ENCODE peak calls at places on chromosomes 12 and 14, in ten cellular contexts. E is Peyer's patch, P is breast epithelium, R is lung, T is uterus, W is astrocyte, Y is fibroblast of lung, Z is ovary, K is H9, D is sigmoid colon. H is an unnamed sample.

GRCh38 chr12:109863961-109864712 is 16.2 kb downstream of the GLTP start:
- DNase-seq in K (no peak), Z (no peak), W (no peak), R (peak; percentile 69), Y (peak; percentile 50), P (no peak), D (no peak), E (no peak), T (no peak), H (no peak)

GRCh38 chr12:88922816-88923215 is 342.5 kb upstream of the KITLG start:
- DNase-seq in W (peak; percentile 39), R (no peak), Z (no peak), E (no peak), Y (peak; percentile 58), K (no peak), P (no peak), T (no peak), D (no peak), H (no peak)

GRCh38 chr14:41419709-41420108 is 187.0 kb upstream of the LRFN5 start:
- DNase-seq in R (no peak), E (no peak), K (no peak), Z (no peak), W (no peak), P (no peak), T (no peak), D (no peak), Y (no peak), H (no peak)

GRCh38 chr12:113940929-113941486 is 25.1 kb downstream of the RBM19 start:
- DNase-seq in R (no peak), Y (no peak), E (no peak), T (no peak), Z (no peak), D (no peak), K (no peak), W (no peak), P (no peak), H (no peak)

GRCh38 chr14:68947802-68948201 is 31.3 kb downstream of the ACTN1 start:
- DNase-seq in K (no peak), Z (no peak), D (peak; percentile 93), T (peak; percentile 71), P (no peak), E (no peak), Y (peak; percentile 76), R (no peak), W (no peak), H (peak; percentile 70)

GRCh38 chr14:34301107-34301734 is 160.8 kb downstream of the SPTSSA start:
- DNase-seq in P (no peak), Y (peak; percentile 48), W (peak; percentile 34), Z (no peak), R (no peak), E (no peak), T (peak; percentile 16), K (no peak), D (no peak), H (no peak)

GRCh38 chr12:26871985-26872384 is 39.0 kb upstream of the ITPR2 start:
- DNase-seq in D (no peak), W (no peak), Y (no peak), E (no peak), Z (no peak), T (no peak), K (no peak), R (no peak), P (no peak), H (no peak)

GRCh38 chr12:100403446-100403845 is 46.6 kb downstream of the SLC17A8 start:
- DNase-seq in K (no peak), Y (peak; percentile 7), P (no peak), Z (no peak), T (no peak), E (no peak), W (peak; percentile 39), R (no peak), D (no peak), H (no peak)

GRCh38 chr12:69511870-69512269 is 41.7 kb downstream of the FRS2 start:
- DNase-seq in K (no peak), Z (no peak), Y (no peak), E (no peak), D (no peak), P (no peak), W (no peak), T (no peak), R (no peak), H (no peak)

GRCh38 chr12:69509308-69509736 is 39.1 kb downstream of the FRS2 start:
- DNase-seq in E (no peak), W (peak; percentile 61), Y (no peak), K (no peak), R (no peak), Z (no peak), D (no peak), P (no peak), T (no peak), H (no peak)

GRCh38 chr12:69511469-69511868 is 41.3 kb downstream of the FRS2 start:
- DNase-seq in T (no peak), Z (no peak), P (no peak), R (no peak), W (no peak), Y (no peak), D (no peak), K (no peak), E (no peak), H (no peak)

GRCh38 chr12:69511016-69511415 is 40.8 kb downstream of the FRS2 start:
- DNase-seq in T (no peak), D (no peak), K (no peak), E (no peak), R (no peak), W (no peak), P (no peak), Y (no peak), Z (no peak), H (no peak)

GRCh38 chr12:69510176-69510827 is 40.1 kb downstream of the FRS2 start:
- DNase-seq in T (no peak), Y (no peak), Z (no peak), P (no peak), W (no peak), E (no peak), R (no peak), K (no peak), D (no peak), H (no peak)
- H3K27ac ChIP-seq in T (no peak overlapping the region), Y (no peak overlapping the region), Z (no peak overlapping the region), P (no peak overlapping the region), W (peak overlapping the region; percentile 56), E (no peak overlapping the region), R (no peak overlapping the region), K (no peak overlapping the region), D (no peak overlapping the region), H (no peak overlapping the region)

DNA sequence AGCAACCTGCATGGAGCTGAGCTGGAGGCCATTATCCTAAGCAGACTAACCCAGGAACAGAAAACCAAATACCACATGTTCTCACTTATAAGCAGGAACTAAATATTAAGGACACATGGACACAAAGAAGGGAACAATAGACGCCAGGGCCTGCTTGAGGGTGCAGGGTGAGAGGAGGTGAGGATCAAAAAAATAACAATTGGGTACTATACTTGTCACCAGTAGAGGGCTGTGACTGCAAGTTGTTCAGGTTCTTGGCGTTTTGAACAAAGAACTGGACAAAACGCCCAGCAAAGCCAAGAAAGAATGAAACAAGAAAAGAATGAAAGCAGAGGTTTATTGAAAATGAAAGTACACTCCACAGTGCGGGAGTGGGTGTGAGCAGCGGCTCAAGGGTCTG is 208.5 kb upstream of the NEDD1 start:
- DNase-seq in R (no peak), D (no peak), W (no peak), P (no peak), Y (no peak), E (no peak), K (no peak), T (no peak), Z (no peak), H (no peak)
- TF ChIP-seq CTCF in R (no peak), D (no peak), W (no peak), P (no peak), Y (peak; percentile 16), E (no peak), K (peak; percentile 42), T (no peak), Z (no peak), H (no peak)

GRCh38 chr12:43887397-43887796 is 51.5 kb downstream of the TMEM117 start:
- DNase-seq in R (no peak), W (no peak), K (no peak), D (no peak), E (no peak), Z (no peak), T (no peak), P (no peak), Y (no peak), H (no peak)

GRCh38 chr12:43883748-43884147 is 47.9 kb downstream of the TMEM117 start:
- DNase-seq in R (no peak), W (no peak), Y (no peak), K (no peak), D (no peak), T (no peak), E (no peak), Z (no peak), P (no peak), H (no peak)

GRCh38 chr12:43883311-43883710 is 47.4 kb downstream of the TMEM117 start:
- DNase-seq in E (no peak), D (no peak), K (no peak), P (no peak), W (no peak), Z (no peak), Y (no peak), T (no peak), R (no peak), H (no peak)

GRCh38 chr12:43882578-43883178 is 46.8 kb downstream of the TMEM117 start:
- DNase-seq in D (no peak), W (peak; percentile 31), K (no peak), P (no peak), Z (no peak), T (no peak), E (no peak), Y (peak; percentile 81), R (no peak), H (no peak)

DNA sequence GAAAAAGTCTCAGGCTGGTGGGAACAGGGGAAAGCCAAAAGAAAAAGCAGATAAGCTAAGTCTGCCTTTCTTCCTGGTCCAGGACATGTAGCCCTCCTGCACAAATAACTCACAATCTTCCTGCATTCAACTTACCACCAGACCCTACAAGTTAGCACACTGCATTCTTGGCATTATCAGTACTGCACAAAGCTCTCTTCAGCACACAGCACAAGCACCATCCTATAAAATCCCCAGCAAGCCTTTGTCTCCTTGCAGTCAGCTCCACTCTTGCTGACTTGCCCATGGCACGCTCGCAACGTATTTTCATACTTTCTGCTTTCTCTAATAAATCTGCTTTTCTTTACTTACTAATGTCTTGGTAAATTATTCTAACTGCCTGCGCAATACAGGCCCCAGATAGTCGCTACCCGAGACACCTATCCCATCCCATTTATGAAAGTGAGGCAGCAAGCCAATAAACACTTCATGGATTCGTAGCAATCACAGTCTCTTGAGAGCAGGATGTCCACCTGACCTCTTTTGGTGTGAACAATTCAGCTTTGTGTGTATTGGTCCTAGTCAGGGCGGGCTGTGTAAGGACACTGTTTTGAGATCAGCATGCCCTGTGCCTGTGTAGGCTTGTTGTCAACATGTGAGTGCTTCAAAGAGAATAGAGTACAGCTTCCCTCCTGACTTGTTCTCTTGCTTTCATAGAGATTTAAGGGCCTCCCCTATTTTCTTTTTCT is 49.0 kb downstream of the TMEM117 start:
- DNase-seq in D (no peak), R (no peak), Z (no peak), P (no peak), E (no peak), W (no peak), K (no peak), Y (no peak), T (no peak), H (no peak)
- H3K27ac ChIP-seq in D (peak overlapping the region; percentile 61), R (no peak overlapping the region), Z (no peak overlapping the region), P (peak overlapping the region; percentile 23), E (no peak overlapping the region), W (no peak overlapping the region), K (no peak overlapping the region), Y (no peak overlapping the region), T (no peak overlapping the region), H (no peak overlapping the region)

DNA sequence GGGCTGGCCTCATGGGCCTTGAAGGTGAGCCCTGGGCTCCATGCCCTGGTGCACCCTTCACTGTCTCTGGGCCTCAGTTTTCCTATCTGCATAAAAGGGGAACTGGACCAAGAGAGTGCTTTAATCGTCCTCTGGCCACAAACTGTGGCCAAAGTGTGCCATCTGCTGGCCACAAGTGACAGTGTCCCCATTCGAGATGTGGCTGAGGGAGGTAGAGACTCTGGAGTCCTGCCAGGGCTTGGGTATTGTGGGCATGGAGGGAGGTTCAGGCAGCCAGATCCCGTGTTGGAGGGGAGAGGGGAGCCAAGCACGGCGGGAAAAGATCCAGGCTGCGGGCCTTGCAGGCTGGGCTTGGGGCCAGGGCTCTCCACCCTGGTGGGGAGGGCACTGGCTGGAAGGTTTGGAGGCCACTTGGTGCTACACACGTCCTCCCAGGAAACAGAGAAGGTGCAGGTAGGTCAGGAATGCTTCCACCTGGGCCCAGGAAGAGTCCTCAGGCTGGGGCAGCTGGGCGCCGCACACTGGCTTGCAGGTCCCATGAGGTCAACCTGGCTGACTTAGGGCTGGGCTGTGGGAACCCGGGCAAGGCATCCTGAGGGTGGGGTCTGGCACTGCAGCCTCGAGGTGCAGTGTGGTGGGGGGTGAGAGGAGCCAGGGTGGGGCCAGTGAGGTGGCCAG is 7.3 kb upstream of the KIF26A start:
- DNase-seq in P (no peak), T (no peak), E (no peak), Y (peak; percentile 7), W (no peak), K (peak; percentile 65), Z (peak; percentile 23), R (peak; percentile 62), D (peak; percentile 62), H (peak; percentile 58)
- TF ChIP-seq CTCF in P (peak; percentile 82), T (no peak), E (peak; percentile 91), Y (peak; percentile 17), W (peak; percentile 29), K (peak; percentile 88), Z (no peak), R (peak; percentile 61), D (peak; percentile 46), H (peak; percentile 51)

H was measured in spleen.